ENCODE peak calls at places on chromosomes 16 and 17, in eight cellular contexts. U, P, N, H, J, S, F and E are unnamed samples.

GRCh38 chr17:32161506-32162365 is 19.4 kb downstream of the RHOT1 start:
- DNase-seq in U (peak; percentile 50), P (no peak), N (peak; percentile 33), S (no peak), J (peak; percentile 59), H (peak; percentile 93), F (peak; percentile 93), E (no peak)

GRCh38 chr16:82755570-82756282 is 129.0 kb downstream of the CDH13 start:
- DNase-seq in U (no peak), F (no peak), H (no peak), N (no peak), S (no peak), P (no peak), J (no peak), E (no peak)

GRCh38 chr17:48470388-48471034 is 40.5 kb upstream of the SKAP1 start:
- DNase-seq in S (no peak), F (peak; percentile 62), H (no peak), P (no peak), U (no peak), J (peak; percentile 47), N (no peak), E (no peak)

GRCh38 chr17:62693616-62694415 is 66.3 kb downstream of the MRC2 start:
- DNase-seq in S (no peak), J (peak; percentile 48), U (no peak), H (no peak), F (no peak), P (no peak), N (peak; percentile 46), E (no peak)

GRCh38 chr17:49817993-49818392 is 29.5 kb downstream of the KAT7 start:
- DNase-seq in N (no peak), J (no peak), F (no peak), P (no peak), S (no peak), U (no peak), H (no peak), E (no peak)

GRCh38 chr17:45170280-45170975 is 8.8 kb downstream of the HEXIM2 start:
- DNase-seq in U (no peak), N (no peak), H (no peak), S (no peak), P (no peak), F (no peak), J (no peak), E (no peak)

GRCh38 chr16:84055801-84056634 is 13.4 kb upstream of the SLC38A8 start:
- DNase-seq in J (no peak), S (no peak), N (no peak), P (peak; percentile 74), F (no peak), H (no peak), U (no peak), E (no peak)

GRCh38 chr16:4465977-4466779 is 8.2 kb downstream of the NMRAL1 start:
- DNase-seq in F (no peak), N (no peak), U (no peak), H (no peak), J (no peak), S (no peak), P (no peak), E (no peak)

GRCh38 chr16:69514366-69514765 is 51.4 kb upstream of the NFAT5 start:
- DNase-seq in F (no peak), J (peak; percentile 17), P (no peak), U (no peak), S (no peak), N (no peak), H (no peak), E (no peak)

GRCh38 chr16:68736561-68736960 is 531 bp upstream of the CDH1 start:
- DNase-seq in N (no peak), F (no peak), H (no peak), J (no peak), U (no peak), P (no peak), S (no peak), E (no peak)

GRCh38 chr16:11034481-11034931 is 90.1 kb downstream of the CLEC16A start:
- DNase-seq in U (no peak), S (no peak), F (peak; percentile 24), N (no peak), P (no peak), J (no peak), H (no peak), E (no peak)

GRCh38 chr17:75834279-75834920 is 9.8 kb downstream of the UNC13D start:
- DNase-seq in J (no peak), P (no peak), U (no peak), N (no peak), S (no peak), F (no peak), H (no peak), E (no peak)

DNA sequence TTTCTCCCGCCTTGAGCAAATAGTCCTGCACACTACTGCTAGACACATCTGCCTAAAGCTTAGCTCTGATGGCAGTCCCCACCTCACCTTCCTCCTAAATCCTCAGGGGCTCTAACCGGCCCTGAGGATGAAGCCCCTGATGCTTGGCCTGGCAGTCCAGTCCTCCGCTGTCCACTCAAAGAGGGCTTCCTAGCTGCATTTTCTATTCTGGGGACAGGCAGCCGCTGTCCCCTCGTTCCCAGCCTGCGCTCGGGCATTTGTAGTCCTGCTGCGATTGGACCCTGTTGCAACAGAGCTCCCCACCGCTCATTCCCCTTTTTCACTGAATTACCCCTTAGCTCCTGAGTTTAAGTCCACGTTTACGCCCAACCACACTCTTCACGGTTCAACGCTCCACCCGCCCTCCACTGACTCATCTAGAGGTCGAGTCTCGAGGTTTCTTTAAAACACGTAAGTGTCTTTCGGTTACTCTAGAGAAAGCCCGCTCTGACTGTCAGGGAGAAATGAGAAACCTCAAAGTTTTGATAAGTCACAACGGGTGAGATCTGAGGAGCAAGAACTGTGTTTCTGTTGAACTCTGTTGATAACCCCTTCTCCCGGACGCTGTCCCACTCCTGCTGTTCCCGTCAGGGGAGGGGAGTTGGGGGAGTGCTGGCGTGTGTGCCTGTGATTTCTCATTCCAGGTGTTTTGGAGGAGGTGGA is 4.5 kb downstream of the CCR7 start:
- DNase-seq in N (no peak), F (peak; percentile 57), S (no peak), P (peak; percentile 66), J (no peak), H (peak; percentile 89), U (no peak), E (peak; percentile 29)
- TF ChIP-seq CTCF in N (no peak), F (no peak), S (no peak), P (no peak), J (no peak), H (no peak), U (no peak), E (no peak)

DNA sequence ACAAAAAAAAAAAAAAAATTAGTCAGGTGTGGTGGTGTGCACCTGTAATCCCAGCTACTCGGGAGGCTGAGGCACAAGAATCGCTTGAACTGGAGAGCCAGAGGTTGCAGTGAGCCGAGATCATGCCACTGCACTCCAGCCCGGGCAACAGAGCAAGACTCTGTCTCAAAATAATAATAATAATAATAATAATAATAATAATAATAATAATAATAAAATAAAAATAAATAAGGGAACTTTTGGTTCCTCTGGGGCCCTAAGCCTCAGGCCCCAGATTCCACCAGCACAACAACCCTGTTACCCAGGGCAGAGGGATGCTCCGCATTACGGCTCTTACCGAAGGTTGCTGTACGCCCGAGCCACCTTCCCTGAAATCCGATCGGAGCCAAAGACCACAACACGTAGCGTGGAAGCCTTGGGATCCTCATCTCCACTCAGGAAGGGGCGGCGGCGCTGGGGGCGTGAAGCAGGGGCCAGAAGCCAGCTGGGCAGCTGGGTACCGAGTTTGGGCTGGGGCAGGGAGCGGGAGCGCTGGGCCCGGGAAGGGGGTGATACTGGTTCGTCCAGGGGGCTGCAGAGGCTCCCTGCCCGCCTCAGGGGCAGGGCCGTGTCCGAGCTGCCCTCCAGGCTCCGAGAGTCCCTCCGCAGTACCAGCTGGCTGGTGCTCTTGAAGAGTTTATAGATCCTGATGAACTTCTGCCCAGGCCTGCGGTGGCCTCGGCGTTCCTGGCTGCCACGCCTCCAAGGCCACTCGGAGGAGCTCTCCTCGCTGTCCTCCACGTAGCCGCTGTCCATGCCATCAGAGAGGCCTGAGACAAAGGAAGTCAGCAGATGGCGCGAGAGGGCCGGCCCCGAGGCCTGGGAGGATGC is 20.6 kb upstream of the PIK3R6 start:
- DNase-seq in F (no peak), U (no peak), H (peak; percentile 51), N (no peak), J (peak; percentile 58), S (peak; percentile 52), P (no peak), E (no peak)
- TF ChIP-seq CTCF in F (no peak), U (no peak), H (peak; percentile 66), N (peak; percentile 17), J (peak; percentile 60), S (no peak), P (no peak), E (no peak)

DNA sequence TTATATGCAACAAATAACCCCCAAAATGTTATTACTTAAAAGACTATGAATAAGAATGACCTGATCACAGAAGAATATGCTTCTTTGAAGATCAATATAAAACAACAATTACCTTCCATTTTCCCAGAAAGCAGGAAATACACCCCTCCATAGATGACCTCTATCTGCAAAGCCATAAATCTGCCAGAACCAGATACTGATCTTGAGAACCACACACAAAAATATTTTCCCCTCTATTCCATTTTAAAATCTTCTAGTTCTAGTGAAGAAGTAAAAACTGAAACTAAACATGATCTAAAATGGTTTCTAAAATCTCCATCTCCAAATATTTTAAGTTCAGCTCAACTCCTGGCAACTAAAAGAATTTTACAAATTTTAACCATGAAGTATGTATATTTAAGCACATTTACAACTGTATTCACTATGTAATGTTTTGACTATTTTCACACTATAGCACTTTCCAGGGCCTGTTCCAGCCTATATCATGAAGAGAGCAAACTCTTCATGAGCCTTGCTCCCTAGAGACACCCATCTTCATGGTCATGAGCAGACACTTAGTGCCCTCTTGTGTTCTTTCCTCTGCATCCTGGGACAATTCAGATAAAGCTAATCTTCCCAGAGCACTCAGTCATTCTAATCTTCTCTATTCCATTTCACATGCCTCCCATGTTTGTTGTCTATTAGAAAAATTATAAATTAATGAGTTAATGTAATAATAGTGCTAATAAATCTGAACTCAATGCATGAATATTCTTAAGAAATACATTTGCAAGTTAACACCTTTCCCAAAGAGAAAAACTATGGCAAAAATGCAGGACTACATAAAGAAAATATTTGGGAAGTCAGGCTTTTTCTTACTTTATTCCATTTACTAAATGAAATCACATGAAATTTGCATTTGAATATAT is 87.0 kb downstream of the HELZ start:
- DNase-seq in N (peak; percentile 13), U (no peak), F (peak; percentile 57), P (no peak), H (peak; percentile 41), J (peak; percentile 60), S (no peak), E (no peak)
- TF ChIP-seq CTCF in N (peak; percentile 13), U (peak; percentile 41), F (peak; percentile 55), P (no peak), H (peak; percentile 57), J (peak; percentile 74), S (no peak), E (no peak)

GRCh38 chr16:56849690-56850680 is 15.0 kb upstream of the SLC12A3 start:
- DNase-seq in J (no peak), P (no peak), U (no peak), F (peak; percentile 38), N (no peak), S (no peak), H (peak; percentile 15), E (no peak)

GRCh38 chr16:56848955-56849689 is 15.9 kb upstream of the SLC12A3 start:
- DNase-seq in P (no peak), F (peak; percentile 78), U (no peak), J (peak; percentile 64), S (no peak), N (peak; percentile 74), H (peak; percentile 69), E (no peak)

GRCh38 chr16:56852401-56852730 is 12.6 kb upstream of the SLC12A3 start:
- DNase-seq in J (no peak), N (no peak), H (no peak), S (no peak), U (no peak), P (no peak), F (no peak), E (no peak)

GRCh38 chr16:56852968-56853367 is 12.0 kb upstream of the SLC12A3 start:
- DNase-seq in P (no peak), N (no peak), H (no peak), F (no peak), U (no peak), J (no peak), S (no peak), E (no peak)

GRCh38 chr16:56851671-56852400 is 13.2 kb upstream of the SLC12A3 start:
- DNase-seq in S (no peak), H (peak; percentile 43), U (no peak), N (no peak), F (peak; percentile 50), P (no peak), J (no peak), E (no peak)
- TF ChIP-seq CTCF in S (peak; percentile 22), H (peak; percentile 79), U (peak; percentile 69), N (peak; percentile 14), F (peak; percentile 60), P (no peak), J (peak; percentile 49), E (no peak)